ENCODE peak calls at places on chromosome 19, in five cellular contexts. Q is HCT116, H is HepG2, I is H1, A is K562. X is an unnamed sample.

GRCh38 chr19:48506138-48506733 is 5.4 kb downstream of the LMTK3 start:
- DNase-seq in I (no peak), Q (no peak), H (peak; percentile 48), A (peak; percentile 64), X (no peak)

GRCh38 chr19:49857834-49858590 is 7.1 kb downstream of the PTOV1 start:
- DNase-seq in H (no peak), Q (no peak), I (no peak), A (no peak), X (no peak)

GRCh38 chr19:47109541-47110375 is 3.8 kb downstream of the ZC3H4 start:
- DNase-seq in H (no peak), Q (no peak), A (peak; percentile 59), I (no peak), X (peak; percentile 89)

GRCh38 chr19:53085496-53085895 is 17.7 kb downstream of the ZNF160 start:
- DNase-seq in I (no peak), H (no peak), A (no peak), Q (no peak), X (no peak)

GRCh38 chr19:49599378-49600298 is 8.7 kb downstream of the PRR12 start:
- DNase-seq in H (no peak), I (no peak), Q (no peak), A (no peak), X (no peak)

GRCh38 chr19:14432817-14433453 is at the start of gene PKN1:
- DNase-seq in A (peak; percentile 90), I (peak; percentile 86), H (no peak), Q (no peak), X (peak; percentile 21)

GRCh38 chr19:19034204-19034624 is 811 bp downstream of the ARMC6 start:
- DNase-seq in A (peak; percentile 92), Q (peak; percentile 60), I (peak; percentile 66), H (peak; percentile 81), X (peak; percentile 53)

GRCh38 chr19:11535792-11536595 is 2.7 kb upstream of the CNN1 start:
- DNase-seq in I (peak; percentile 98), H (peak; percentile 68), A (peak; percentile 97), Q (peak; percentile 81), X (peak; percentile 81)

GRCh38 chr19:1275976-1276619 is 768 bp downstream of the FAM174C start:
- DNase-seq in I (no peak), H (no peak), A (no peak), Q (no peak), X (no peak)

GRCh38 chr19:5680083-5680436 is 256 bp downstream of the MICOS13 start:
- DNase-seq in A (no peak), I (no peak), Q (no peak), H (no peak), X (no peak)

GRCh38 chr19:2841858-2842574 is 741 bp downstream of the ZNF555 start:
- DNase-seq in I (peak; percentile 56), Q (no peak), A (peak; percentile 41), H (no peak), X (no peak)

GRCh38 chr19:28641395-28641794 is 571.6 kb downstream of the UQCRFS1 start:
- DNase-seq in A (no peak), I (no peak), Q (no peak), H (no peak), X (no peak)

GRCh38 chr19:10828981-10829821 is 6.8 kb downstream of the TMED1 start:
- DNase-seq in I (no peak), H (no peak), A (no peak), Q (no peak), X (no peak)

GRCh38 chr19:16405797-16406196 is 66.0 kb downstream of the EPS15L1 start:
- DNase-seq in A (no peak), H (no peak), I (no peak), Q (no peak), X (no peak)

DNA sequence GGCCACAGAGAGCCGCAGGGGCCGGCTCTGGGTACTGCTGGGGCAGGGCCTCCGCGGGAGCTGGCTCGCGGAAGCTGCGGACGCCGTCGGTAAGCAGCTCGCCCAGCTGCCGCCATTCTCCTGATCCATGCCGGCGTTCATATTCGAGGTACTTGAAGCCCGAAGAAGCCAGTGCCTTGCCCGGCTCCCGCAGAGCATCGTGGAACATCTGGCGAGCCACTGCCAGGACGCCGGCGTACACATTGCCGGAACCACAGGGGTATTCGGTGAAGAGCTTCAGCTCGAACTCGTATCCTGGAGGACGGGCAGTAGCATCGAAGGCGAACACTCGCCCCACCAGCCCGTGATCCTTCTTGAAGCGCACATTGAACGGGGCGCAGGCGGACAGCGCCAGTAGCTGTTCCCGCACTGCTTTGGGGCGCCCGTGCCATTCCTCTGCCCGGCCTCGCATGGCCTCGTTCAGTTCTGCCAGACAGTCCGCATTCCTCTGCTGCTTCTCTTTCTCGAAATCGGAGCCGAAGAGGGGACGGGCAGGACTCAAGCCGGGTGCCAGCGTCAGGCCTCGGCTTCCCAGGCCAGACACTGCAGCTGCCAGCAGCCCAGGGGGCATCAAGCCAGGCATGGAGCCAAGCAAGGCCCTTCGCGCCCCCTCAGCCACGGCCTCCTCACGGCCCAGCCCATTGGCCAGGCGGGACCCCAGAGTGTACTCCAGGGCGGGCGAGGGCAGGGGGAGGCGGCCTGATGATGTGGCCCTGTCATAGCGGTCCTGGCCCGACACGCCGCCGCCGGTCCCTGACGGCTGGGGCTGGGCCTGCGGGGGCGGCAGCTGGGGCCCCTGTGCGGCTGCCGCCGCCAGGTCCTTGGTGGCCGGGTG is 1.0 kb downstream of the IRF2BP1 start:
- DNase-seq in H (no peak), A (peak; percentile 62), Q (no peak), I (no peak), X (no peak)
- TF ChIP-seq MAX in H (no peak), A (no peak), Q (no peak), I (no peak), X (no peak)

GRCh38 chr19:39003188-39003587 is 27.6 kb upstream of the FBXO17 start:
- DNase-seq in H (no peak), I (no peak), Q (no peak), A (no peak), X (no peak)

GRCh38 chr19:39004403-39004802 is 27.9 kb downstream of the FBXO27 start:
- DNase-seq in H (no peak), I (no peak), A (no peak), Q (no peak), X (no peak)

DNA sequence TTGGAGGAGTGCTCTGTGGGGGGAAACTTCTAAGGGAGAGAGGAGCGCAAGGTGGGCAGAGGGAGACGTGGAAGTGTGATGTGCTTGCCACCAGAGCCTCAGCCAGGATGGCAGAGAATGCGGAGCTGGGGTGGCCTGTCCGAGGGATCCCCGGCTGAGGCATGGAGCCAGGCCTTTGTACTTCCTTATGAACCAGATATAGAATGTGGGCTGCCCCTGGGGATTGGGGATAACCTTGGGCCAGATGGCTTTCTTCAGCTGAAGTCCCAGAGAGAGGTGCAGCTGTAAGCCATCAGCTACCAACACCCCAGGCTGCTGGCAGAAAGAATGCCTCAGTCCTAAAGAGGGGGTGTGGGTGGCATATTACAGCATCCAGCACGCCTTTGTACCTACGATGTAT is 25.5 kb upstream of the FBXO17 start:
- DNase-seq in I (no peak), Q (no peak), A (no peak), H (no peak), X (no peak)
- H3K27ac ChIP-seq in I (no peak overlapping the region), Q (no peak overlapping the region), A (no peak overlapping the region), H (no peak overlapping the region), X (no peak overlapping the region)

GRCh38 chr19:35153701-35154534 is 617 bp upstream of the FXYD5 start:
- DNase-seq in I (peak; percentile 84), Q (no peak), A (peak; percentile 83), H (no peak), X (peak; percentile 47)
- H3K9ac ChIP-seq in I (no peak overlapping the region), Q (peak overlapping the region; percentile 93), A (peak overlapping the region; percentile 96), H (no peak overlapping the region), X (peak overlapping the region; percentile 92)

GRCh38 chr19:7904074-7905020 is 670 bp downstream of the MAP2K7 start:
- DNase-seq in A (peak; percentile 84), H (no peak), I (no peak), Q (no peak), X (peak; percentile 21)
- TF ChIP-seq MAX in A (peak; percentile 38), H (no peak), I (peak; percentile 13), Q (no peak), X (no peak)

GRCh38 chr19:57903298-57904174 is 12.9 kb downstream of the ZNF417 start:
- DNase-seq in H (peak; percentile 40), I (no peak), A (peak; percentile 10), Q (peak; percentile 4), X (peak; percentile 19)
- H3K27ac ChIP-seq in H (no peak overlapping the region), I (no peak overlapping the region), A (no peak overlapping the region), Q (no peak overlapping the region), X (no peak overlapping the region)

GRCh38 chr19:31448221-31448657 is 99.0 kb upstream of the TSHZ3 start:
- DNase-seq in I (no peak), Q (no peak), H (no peak), A (no peak), X (no peak)
- H3K9ac ChIP-seq in I (no peak overlapping the region), Q (no peak overlapping the region), H (no peak overlapping the region), A (no peak overlapping the region), X (no peak overlapping the region)

GRCh38 chr19:54209748-54210494 is 9.3 kb downstream of the RPS9 start:
- DNase-seq in Q (peak; percentile 40), A (peak; percentile 80), I (no peak), H (peak; percentile 98), X (peak; percentile 96)

GRCh38 chr19:54207908-54208783 is 7.5 kb downstream of the RPS9 start:
- DNase-seq in I (peak; percentile 64), H (peak; percentile 59), A (peak; percentile 82), Q (no peak), X (peak; percentile 48)

GRCh38 chr19:54209058-54209747 is 8.5 kb downstream of the RPS9 start:
- DNase-seq in A (peak; percentile 28), H (no peak), Q (no peak), I (peak; percentile 75), X (no peak)

GRCh38 chr19:54208784-54209057 is 8.1 kb downstream of the RPS9 start:
- DNase-seq in Q (no peak), I (no peak), A (no peak), H (no peak), X (no peak)

DNA sequence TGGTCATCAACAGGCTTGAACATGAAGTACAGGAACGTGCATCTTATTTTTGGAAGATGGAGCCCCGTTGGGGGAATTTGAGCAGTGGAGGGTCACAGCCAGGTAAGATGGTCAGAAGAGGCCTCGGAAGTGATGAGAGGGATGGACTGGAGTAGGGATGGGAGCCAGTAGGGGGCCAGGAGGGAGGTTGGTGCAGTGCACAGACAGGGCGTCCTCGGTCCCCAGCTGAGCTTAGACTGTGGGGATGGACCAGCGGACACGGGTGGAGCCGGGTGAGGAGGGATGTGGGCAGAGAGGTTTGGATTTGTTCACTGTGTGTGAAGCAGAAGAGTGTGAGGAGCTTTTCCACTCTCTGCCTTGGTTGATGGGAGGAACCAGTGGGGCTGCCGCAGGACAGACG is 10.6 kb downstream of the RPS9 start:
- DNase-seq in A (no peak), I (no peak), Q (no peak), H (no peak), X (no peak)
- TF ChIP-seq MAX in A (no peak), I (no peak), Q (no peak), H (no peak), X (no peak)